ENCODE peak calls at places on chromosomes 13 and 19, in six cellular contexts. T, L, H, K, V and U are unnamed samples.

GRCh38 chr13:88031980-88032562 is 360.9 kb downstream of the SLITRK5 start:
- DNase-seq in H (no peak), K (peak; percentile 35), T (no peak), V (peak; percentile 49), L (no peak), U (no peak)

GRCh38 chr13:104657196-104657595 is 1591.0 kb upstream of the SLC10A2 start:
- DNase-seq in L (no peak), T (no peak), K (no peak), H (no peak), V (no peak), U (no peak)

GRCh38 chr19:33620611-33621010 is 1.1 kb upstream of the CHST8 start:
- DNase-seq in L (no peak), K (no peak), T (no peak), V (no peak), H (no peak), U (no peak)

GRCh38 chr13:56457535-56458200 is 683.0 kb upstream of the PRR20A start:
- DNase-seq in H (no peak), T (no peak), L (no peak), K (no peak), V (no peak), U (no peak)

GRCh38 chr19:7191946-7192691 is 102.1 kb downstream of the INSR start:
- DNase-seq in L (no peak), T (no peak), V (no peak), H (no peak), K (no peak), U (no peak)

GRCh38 chr19:5407356-5407755 is 47.9 kb upstream of the ZNRF4 start:
- DNase-seq in V (no peak), T (no peak), K (no peak), L (no peak), H (no peak), U (no peak)

GRCh38 chr13:109862627-109863026 is 76.2 kb upstream of the IRS2 start:
- DNase-seq in T (peak; percentile 14), V (no peak), H (no peak), K (peak; percentile 52), L (no peak), U (no peak)

GRCh38 chr13:87671824-87672603 is 843 bp downstream of the SLITRK5 start:
- DNase-seq in V (no peak), T (no peak), L (no peak), H (no peak), K (peak; percentile 6), U (peak; percentile 68)

GRCh38 chr19:27890206-27890605 is 1322.7 kb downstream of the UQCRFS1 start:
- DNase-seq in K (no peak), H (no peak), T (no peak), L (no peak), V (no peak), U (no peak)

GRCh38 chr19:58218899-58219298 is 9.8 kb upstream of the ZNF544 start:
- DNase-seq in H (no peak), L (no peak), T (no peak), V (no peak), K (no peak), U (no peak)

GRCh38 chr19:58545286-58546068 is 1.6 kb downstream of the TRIM28 start:
- DNase-seq in H (no peak), K (no peak), L (no peak), V (no peak), T (no peak), U (no peak)

GRCh38 chr13:50942630-50943311 is 33.2 kb downstream of the RNASEH2B start:
- DNase-seq in H (no peak), V (no peak), L (no peak), K (no peak), T (no peak), U (no peak)

GRCh38 chr13:87907202-87907601 is 236.0 kb downstream of the SLITRK5 start:
- DNase-seq in T (no peak), L (no peak), K (no peak), V (no peak), H (no peak), U (no peak)

GRCh38 chr13:41075034-41075433 is 13.7 kb downstream of the WBP4 start:
- DNase-seq in L (no peak), T (peak; percentile 31), K (peak; percentile 37), H (no peak), V (no peak), U (peak; percentile 43)